ENCODE peak calls at places on chromosomes 16 and 17, in seven cellular contexts. Q is K562, K is A549, D is ovary, H is tibial nerve, N is SK-N-SH, O is transverse colon. U is an unnamed sample.

GRCh38 chr16:88355389-88356123 is 27.2 kb upstream of the ZNF469 start:
- DNase-seq in Q (no peak), K (no peak), D (no peak), H (no peak), N (peak), O (no peak), U (no peak)

GRCh38 chr17:74601944-74602572 is 10.0 kb upstream of the CD300LD start:
- DNase-seq in Q (peak), K (peak), D (no peak), H (peak), N (peak), O (peak), U (no peak)

GRCh38 chr16:54931041-54931756 is 534 bp downstream of the IRX5 start:
- DNase-seq in Q (peak), K (peak), D (peak), H (no peak), N (peak), O (no peak), U (no peak)

GRCh38 chr16:78740269-78740668 is 640.8 kb downstream of the WWOX start:
- DNase-seq in Q (no peak), K (no peak), D (no peak), H (no peak), N (no peak), O (no peak), U (no peak)

GRCh38 chr16:80852261-80852872 is 48.0 kb upstream of the CDYL2 start:
- DNase-seq in Q (peak), K (peak), D (no peak), H (no peak), N (peak), O (peak), U (no peak)

GRCh38 chr17:81448442-81448841 is 53.2 kb downstream of the BAHCC1 start:
- DNase-seq in Q (no peak), K (no peak), D (no peak), H (no peak), N (no peak), O (no peak), U (no peak)

GRCh38 chr16:52456368-52456767 is 90.6 kb downstream of the TOX3 start:
- DNase-seq in Q (no peak), K (no peak), D (no peak), H (no peak), N (no peak), O (no peak), U (no peak)

GRCh38 chr17:73255671-73256181 is 6.0 kb downstream of the CPSF4L start:
- DNase-seq in Q (peak), K (peak), D (peak), H (peak), N (peak), O (peak), U (peak)

GRCh38 chr17:81002409-81003361 is 11.0 kb downstream of the CHMP6 start:
- DNase-seq in Q (peak), K (no peak), D (peak), H (peak), N (peak), O (peak), U (no peak)

GRCh38 chr16:4419402-4419801 is 3.0 kb upstream of the CORO7 start:
- DNase-seq in Q (no peak), K (no peak), D (no peak), H (no peak), N (no peak), O (no peak), U (no peak)

GRCh38 chr17:70609566-70609965 is 440.2 kb downstream of the KCNJ2 start:
- DNase-seq in Q (no peak), K (no peak), D (no peak), H (no peak), N (no peak), O (no peak), U (no peak)

GRCh38 chr16:62741692-62742091 is 705.5 kb upstream of the CDH8 start:
- DNase-seq in Q (no peak), K (no peak), D (no peak), H (no peak), N (no peak), O (no peak), U (no peak)

GRCh38 chr17:30349252-30349651 is 15.4 kb upstream of the TMIGD1 start:
- DNase-seq in Q (no peak), K (no peak), D (no peak), H (no peak), N (no peak), O (no peak), U (no peak)

GRCh38 chr16:28513484-28514181 is 7.0 kb upstream of the IL27 start:
- DNase-seq in Q (no peak), K (no peak), D (no peak), H (no peak), N (no peak), O (no peak), U (no peak)

GRCh38 chr16:86669937-86670772 is 91.8 kb downstream of the FOXL1 start:
- DNase-seq in Q (no peak), K (no peak), D (no peak), H (no peak), N (no peak), O (no peak), U (no peak)

GRCh38 chr17:233473-233941 is 52.1 kb upstream of the DOC2B start:
- DNase-seq in Q (peak), K (no peak), D (no peak), H (no peak), N (no peak), O (peak), U (peak)

GRCh38 chr17:1058423-1059130 is 61.6 kb downstream of the TIMM22 start:
- DNase-seq in Q (peak), K (peak), D (no peak), H (peak), N (peak), O (peak), U (no peak)

GRCh38 chr16:68737730-68738590 is 868 bp downstream of the CDH1 start:
- DNase-seq in Q (no peak), K (peak), D (peak), H (no peak), N (peak), O (peak), U (no peak)

GRCh38 chr16:13906426-13907089 is 13.4 kb upstream of the ERCC4 start:
- DNase-seq in Q (no peak), K (no peak), D (no peak), H (no peak), N (no peak), O (no peak), U (no peak)

GRCh38 chr17:38864636-38865398 is 5.0 kb upstream of the LASP1 start:
- DNase-seq in Q (no peak), K (no peak), D (no peak), H (no peak), N (no peak), O (no peak), U (no peak)

GRCh38 chr16:59463776-59464175 is 729.7 kb upstream of the GOT2 start:
- DNase-seq in Q (no peak), K (peak), D (no peak), H (no peak), N (no peak), O (no peak), U (no peak)

GRCh38 chr17:17778308-17779014 is 58.3 kb downstream of the SREBF1 start:
- DNase-seq in Q (no peak), K (no peak), D (peak), H (peak), N (peak), O (peak), U (no peak)

GRCh38 chr17:81735181-81736102 is 23.4 kb downstream of the SLC25A10 start:
- DNase-seq in Q (peak), K (peak), D (no peak), H (no peak), N (no peak), O (peak), U (peak)

DNA sequence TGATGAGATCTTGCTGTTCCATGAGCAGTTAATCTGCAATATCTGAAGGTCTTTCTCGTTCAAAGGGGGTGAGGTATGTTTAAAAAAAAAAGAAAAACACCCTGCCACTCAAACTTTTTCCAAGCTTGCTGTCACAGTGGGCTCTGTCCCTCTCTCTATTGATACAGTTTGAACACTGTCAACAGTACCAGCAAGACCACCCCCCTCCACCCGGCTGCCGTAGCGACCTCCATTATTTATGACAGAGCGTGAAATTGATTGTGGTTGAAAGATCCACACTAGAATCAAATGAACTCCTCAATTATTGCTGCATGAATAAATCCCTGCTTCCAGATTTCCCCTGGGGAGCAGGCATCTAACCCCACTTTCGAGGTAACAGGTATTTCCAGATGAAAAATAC is 136.0 kb upstream of the C16orf82 start:
- DNase-seq in Q (no peak), K (no peak), D (no peak), H (no peak), N (no peak), O (no peak), U (no peak)
- TF ChIP-seq EP300 in Q (no peak), K (no peak), D (no peak), H (no peak), N (no peak), O (no peak), U (no peak)

DNA sequence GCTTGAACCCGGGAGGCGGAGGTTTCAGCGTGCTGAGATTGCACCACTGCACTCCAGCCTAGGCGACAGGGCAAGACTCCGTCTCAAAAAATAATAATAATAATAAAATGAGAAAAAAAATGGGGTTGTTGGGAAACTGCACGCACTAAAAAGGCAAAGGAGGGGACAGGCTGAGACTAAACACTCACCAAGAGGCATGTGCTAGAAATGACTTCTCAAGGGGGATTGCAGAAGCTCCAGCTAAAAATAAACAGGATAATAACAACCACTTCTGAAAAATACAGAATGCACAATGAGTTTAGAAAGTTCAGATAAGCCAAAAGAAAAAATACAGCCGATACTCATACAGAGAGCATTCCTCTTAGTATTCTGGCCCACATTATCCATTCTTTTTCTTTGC is 15.1 kb upstream of the TIMP2 start:
- DNase-seq in Q (no peak), K (no peak), D (no peak), H (no peak), N (no peak), O (no peak), U (no peak)
- H3K27ac ChIP-seq in Q (no peak), K (no peak), D (peak), H (no peak), N (peak), O (no peak), U (no peak)

GRCh38 chr17:57445051-57445450 is 188.7 kb downstream of the MSI2 start:
- DNase-seq in Q (no peak), K (peak), D (no peak), H (no peak), N (no peak), O (no peak), U (no peak)
- TF ChIP-seq EP300 in Q (no peak), K (peak), D (no peak), H (no peak), N (no peak), O (no peak), U (no peak)

DNA sequence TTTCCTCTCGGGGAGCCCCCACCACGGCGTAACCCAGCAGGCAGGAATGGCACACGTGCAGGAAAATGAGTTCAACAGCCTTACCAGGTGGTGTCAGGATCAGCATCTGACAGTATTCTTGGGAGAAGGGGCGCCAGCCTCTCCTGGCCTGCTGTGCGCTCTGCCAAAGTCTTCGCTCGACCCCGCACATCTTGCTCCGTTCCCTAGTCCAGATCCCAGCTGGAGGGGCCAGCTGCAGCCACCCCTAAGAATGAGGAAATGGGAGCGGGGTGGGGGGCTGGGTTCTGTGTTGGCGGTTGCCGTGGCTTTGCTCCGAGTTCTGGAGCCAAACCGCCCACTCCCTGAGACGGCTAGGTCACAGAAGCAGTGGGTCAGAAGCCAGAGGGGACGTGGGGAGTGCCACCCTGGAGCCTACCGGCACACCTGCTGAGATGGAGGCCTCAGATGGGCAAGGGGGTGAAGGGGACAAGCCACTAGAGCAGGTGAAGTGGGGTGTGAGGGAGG is at the start of gene CHCT1:
- DNase-seq in Q (no peak), K (no peak), D (no peak), H (no peak), N (peak), O (no peak), U (no peak)
- H3K27ac ChIP-seq in Q (no peak), K (peak), D (no peak), H (peak), N (no peak), O (no peak), U (peak)

GRCh38 chr17:37225458-37225857 is 150.3 kb upstream of the C17orf78 start:
- DNase-seq in Q (no peak), K (no peak), D (no peak), H (no peak), N (no peak), O (no peak), U (no peak)

GRCh38 chr17:37221865-37222264 is 153.9 kb upstream of the C17orf78 start:
- DNase-seq in Q (no peak), K (no peak), D (no peak), H (no peak), N (no peak), O (no peak), U (no peak)

GRCh38 chr17:37218849-37219248 is 156.9 kb upstream of the C17orf78 start:
- DNase-seq in Q (no peak), K (no peak), D (no peak), H (no peak), N (no peak), O (no peak), U (no peak)

GRCh38 chr17:37220609-37220953 is 155.2 kb upstream of the C17orf78 start:
- DNase-seq in Q (no peak), K (no peak), D (no peak), H (no peak), N (peak), O (peak), U (no peak)

GRCh38 chr17:37219876-37220608 is 155.7 kb upstream of the C17orf78 start:
- DNase-seq in Q (no peak), K (no peak), D (no peak), H (no peak), N (no peak), O (no peak), U (no peak)
- TF ChIP-seq EP300 in Q (no peak), K (no peak), D (no peak), H (no peak), N (no peak), O (no peak), U (no peak)

U was measured in suprapubic skin.